ENCODE peak calls at places on chromosomes 13 and 19, in five cellular contexts. One of them, this sample, is unnamed.

GRCh38 chr19:54297759-54298305 is 15.1 kb downstream of the LILRA5 start:
- DNase-seq in stimulated activated CD4-positive, alpha-beta T cell treated with anti-CD3 and anti-CD28 coated beads, Interleukin-1b, Interleukin-23, amount 100 ng/mL, for 1 hour: no peak
- DNase-seq in endothelial cell: no peak
- DNase-seq in MCF 10A: peak; percentile 5
- DNase-seq in tibial artery: no peak
- DNase-seq in this sample: no peak

GRCh38 chr19:17393914-17394313 is at the start of gene CCDC194:
- DNase-seq in endothelial cell: no peak
- DNase-seq in stimulated activated CD4-positive, alpha-beta T cell treated with anti-CD3 and anti-CD28 coated beads, Interleukin-1b, Interleukin-23, amount 100 ng/mL, for 1 hour: no peak
- DNase-seq in tibial artery: no peak
- DNase-seq in MCF 10A: no peak
- DNase-seq in this sample: no peak

GRCh38 chr13:78382946-78383542 is 220.3 kb downstream of the POU4F1 start:
- DNase-seq in stimulated activated CD4-positive, alpha-beta T cell treated with anti-CD3 and anti-CD28 coated beads, Interleukin-1b, Interleukin-23, amount 100 ng/mL, for 1 hour: no peak
- DNase-seq in tibial artery: no peak
- DNase-seq in MCF 10A: no peak
- DNase-seq in endothelial cell: no peak
- DNase-seq in this sample: no peak

GRCh38 chr19:13037161-13037560 is 41.9 kb downstream of the NFIX start:
- DNase-seq in stimulated activated CD4-positive, alpha-beta T cell treated with anti-CD3 and anti-CD28 coated beads, Interleukin-1b, Interleukin-23, amount 100 ng/mL, for 1 hour: no peak
- DNase-seq in endothelial cell: no peak
- DNase-seq in tibial artery: no peak
- DNase-seq in MCF 10A: peak; percentile 59
- DNase-seq in this sample: no peak

GRCh38 chr19:2627319-2627829 is 75.1 kb downstream of the GNG7 start:
- DNase-seq in endothelial cell: no peak
- DNase-seq in MCF 10A: peak; percentile 98
- DNase-seq in stimulated activated CD4-positive, alpha-beta T cell treated with anti-CD3 and anti-CD28 coated beads, Interleukin-1b, Interleukin-23, amount 100 ng/mL, for 1 hour: no peak
- DNase-seq in tibial artery: peak; percentile 93
- DNase-seq in this sample: peak; percentile 93

GRCh38 chr19:860481-861098 is 1.1 kb downstream of the CFD start:
- DNase-seq in tibial artery: peak; percentile 77
- DNase-seq in endothelial cell: peak; percentile 57
- DNase-seq in MCF 10A: peak; percentile 45
- DNase-seq in stimulated activated CD4-positive, alpha-beta T cell treated with anti-CD3 and anti-CD28 coated beads, Interleukin-1b, Interleukin-23, amount 100 ng/mL, for 1 hour: no peak
- DNase-seq in this sample: no peak

GRCh38 chr19:50790365-50790825 is at the start of gene ACP4:
- DNase-seq in stimulated activated CD4-positive, alpha-beta T cell treated with anti-CD3 and anti-CD28 coated beads, Interleukin-1b, Interleukin-23, amount 100 ng/mL, for 1 hour: no peak
- DNase-seq in MCF 10A: no peak
- DNase-seq in tibial artery: no peak
- DNase-seq in endothelial cell: no peak
- DNase-seq in this sample: no peak

GRCh38 chr19:42465827-42466280 is 23.1 kb upstream of the CXCL17 start:
- DNase-seq in MCF 10A: no peak
- DNase-seq in endothelial cell: no peak
- DNase-seq in tibial artery: no peak
- DNase-seq in stimulated activated CD4-positive, alpha-beta T cell treated with anti-CD3 and anti-CD28 coated beads, Interleukin-1b, Interleukin-23, amount 100 ng/mL, for 1 hour: no peak
- DNase-seq in this sample: no peak

GRCh38 chr13:20362642-20363041 is 130.5 kb upstream of the GJB6 start:
- DNase-seq in stimulated activated CD4-positive, alpha-beta T cell treated with anti-CD3 and anti-CD28 coated beads, Interleukin-1b, Interleukin-23, amount 100 ng/mL, for 1 hour: no peak
- DNase-seq in tibial artery: no peak
- DNase-seq in endothelial cell: no peak
- DNase-seq in MCF 10A: no peak
- DNase-seq in this sample: no peak

GRCh38 chr13:63938851-63939250 is 2523.2 kb upstream of the PCDH20 start:
- DNase-seq in endothelial cell: no peak
- DNase-seq in stimulated activated CD4-positive, alpha-beta T cell treated with anti-CD3 and anti-CD28 coated beads, Interleukin-1b, Interleukin-23, amount 100 ng/mL, for 1 hour: no peak
- DNase-seq in MCF 10A: no peak
- DNase-seq in tibial artery: no peak
- DNase-seq in this sample: no peak

GRCh38 chr13:21639604-21640003 is 31.3 kb upstream of the FGF9 start:
- DNase-seq in endothelial cell: no peak
- DNase-seq in stimulated activated CD4-positive, alpha-beta T cell treated with anti-CD3 and anti-CD28 coated beads, Interleukin-1b, Interleukin-23, amount 100 ng/mL, for 1 hour: no peak
- DNase-seq in tibial artery: no peak
- DNase-seq in MCF 10A: no peak
- DNase-seq in this sample: no peak

GRCh38 chr19:10593820-10594637 is 6.9 kb upstream of the AP1M2 start:
- DNase-seq in tibial artery: peak; percentile 38
- DNase-seq in endothelial cell: no peak
- DNase-seq in MCF 10A: no peak
- DNase-seq in stimulated activated CD4-positive, alpha-beta T cell treated with anti-CD3 and anti-CD28 coated beads, Interleukin-1b, Interleukin-23, amount 100 ng/mL, for 1 hour: no peak
- DNase-seq in this sample: peak; percentile 11

GRCh38 chr13:97226788-97227627 is 4.9 kb downstream of the MBNL2 start:
- DNase-seq in MCF 10A: no peak
- DNase-seq in tibial artery: no peak
- DNase-seq in stimulated activated CD4-positive, alpha-beta T cell treated with anti-CD3 and anti-CD28 coated beads, Interleukin-1b, Interleukin-23, amount 100 ng/mL, for 1 hour: no peak
- DNase-seq in endothelial cell: peak; percentile 46
- DNase-seq in this sample: no peak

GRCh38 chr19:2282062-2282861 is at the start of gene PEAK3:
- DNase-seq in stimulated activated CD4-positive, alpha-beta T cell treated with anti-CD3 and anti-CD28 coated beads, Interleukin-1b, Interleukin-23, amount 100 ng/mL, for 1 hour: no peak
- DNase-seq in MCF 10A: no peak
- DNase-seq in tibial artery: peak; percentile 79
- DNase-seq in endothelial cell: peak; percentile 73
- DNase-seq in this sample: peak; percentile 48

GRCh38 chr13:22316494-22317025 is 645.7 kb downstream of the FGF9 start:
- DNase-seq in endothelial cell: no peak
- DNase-seq in stimulated activated CD4-positive, alpha-beta T cell treated with anti-CD3 and anti-CD28 coated beads, Interleukin-1b, Interleukin-23, amount 100 ng/mL, for 1 hour: no peak
- DNase-seq in MCF 10A: no peak
- DNase-seq in tibial artery: no peak
- DNase-seq in this sample: no peak

GRCh38 chr19:31066385-31066784 is 282.9 kb downstream of the TSHZ3 start:
- DNase-seq in MCF 10A: peak; percentile 66
- DNase-seq in stimulated activated CD4-positive, alpha-beta T cell treated with anti-CD3 and anti-CD28 coated beads, Interleukin-1b, Interleukin-23, amount 100 ng/mL, for 1 hour: no peak
- DNase-seq in endothelial cell: no peak
- DNase-seq in tibial artery: no peak
- DNase-seq in this sample: no peak

GRCh38 chr13:43905435-43906031 is 25.8 kb downstream of the LACC1 start:
- DNase-seq in MCF 10A: peak; percentile 67
- DNase-seq in endothelial cell: peak; percentile 45
- DNase-seq in stimulated activated CD4-positive, alpha-beta T cell treated with anti-CD3 and anti-CD28 coated beads, Interleukin-1b, Interleukin-23, amount 100 ng/mL, for 1 hour: no peak
- DNase-seq in tibial artery: peak; percentile 26
- DNase-seq in this sample: no peak

GRCh38 chr13:84845875-84846619 is 953.2 kb downstream of the SLITRK6 start:
- DNase-seq in endothelial cell: no peak
- DNase-seq in stimulated activated CD4-positive, alpha-beta T cell treated with anti-CD3 and anti-CD28 coated beads, Interleukin-1b, Interleukin-23, amount 100 ng/mL, for 1 hour: no peak
- DNase-seq in tibial artery: no peak
- DNase-seq in MCF 10A: no peak
- DNase-seq in this sample: no peak

GRCh38 chr13:24982333-24982999 is 113.5 kb upstream of the PABPC3 start:
- DNase-seq in endothelial cell: peak; percentile 30
- DNase-seq in stimulated activated CD4-positive, alpha-beta T cell treated with anti-CD3 and anti-CD28 coated beads, Interleukin-1b, Interleukin-23, amount 100 ng/mL, for 1 hour: no peak
- DNase-seq in tibial artery: no peak
- DNase-seq in MCF 10A: no peak
- DNase-seq in this sample: no peak

GRCh38 chr13:79194272-79194671 is 211.8 kb downstream of the RBM26 start:
- DNase-seq in endothelial cell: no peak
- DNase-seq in MCF 10A: no peak
- DNase-seq in tibial artery: no peak
- DNase-seq in stimulated activated CD4-positive, alpha-beta T cell treated with anti-CD3 and anti-CD28 coated beads, Interleukin-1b, Interleukin-23, amount 100 ng/mL, for 1 hour: no peak
- DNase-seq in this sample: no peak

GRCh38 chr13:83065136-83065535 is 817.1 kb downstream of the SLITRK1 start:
- DNase-seq in tibial artery: peak; percentile 87
- DNase-seq in stimulated activated CD4-positive, alpha-beta T cell treated with anti-CD3 and anti-CD28 coated beads, Interleukin-1b, Interleukin-23, amount 100 ng/mL, for 1 hour: no peak
- DNase-seq in MCF 10A: peak; percentile 61
- DNase-seq in endothelial cell: no peak
- DNase-seq in this sample: peak; percentile 77

GRCh38 chr13:49693191-49693733 is 2.0 kb upstream of the EBPL start:
- DNase-seq in tibial artery: no peak
- DNase-seq in stimulated activated CD4-positive, alpha-beta T cell treated with anti-CD3 and anti-CD28 coated beads, Interleukin-1b, Interleukin-23, amount 100 ng/mL, for 1 hour: no peak
- DNase-seq in endothelial cell: no peak
- DNase-seq in MCF 10A: peak; percentile 26
- DNase-seq in this sample: no peak

GRCh38 chr19:524062-524674 is 7.4 kb upstream of the CDC34 start:
- DNase-seq in endothelial cell: no peak
- DNase-seq in tibial artery: no peak
- DNase-seq in stimulated activated CD4-positive, alpha-beta T cell treated with anti-CD3 and anti-CD28 coated beads, Interleukin-1b, Interleukin-23, amount 100 ng/mL, for 1 hour: no peak
- DNase-seq in MCF 10A: no peak
- DNase-seq in this sample: no peak

GRCh38 chr13:104318121-104318520 is 1251.9 kb upstream of the SLC10A2 start:
- DNase-seq in endothelial cell: no peak
- DNase-seq in tibial artery: no peak
- DNase-seq in stimulated activated CD4-positive, alpha-beta T cell treated with anti-CD3 and anti-CD28 coated beads, Interleukin-1b, Interleukin-23, amount 100 ng/mL, for 1 hour: no peak
- DNase-seq in MCF 10A: peak; percentile 43
- DNase-seq in this sample: no peak

GRCh38 chr13:34391071-34391470 is 551.0 kb upstream of the NBEA start:
- DNase-seq in MCF 10A: peak; percentile 65
- DNase-seq in stimulated activated CD4-positive, alpha-beta T cell treated with anti-CD3 and anti-CD28 coated beads, Interleukin-1b, Interleukin-23, amount 100 ng/mL, for 1 hour: no peak
- DNase-seq in endothelial cell: no peak
- DNase-seq in tibial artery: no peak
- DNase-seq in this sample: no peak

GRCh38 chr19:14871619-14872230 is 14.2 kb downstream of the OR7A17 start:
- DNase-seq in tibial artery: no peak
- DNase-seq in endothelial cell: no peak
- DNase-seq in MCF 10A: peak; percentile 20
- DNase-seq in stimulated activated CD4-positive, alpha-beta T cell treated with anti-CD3 and anti-CD28 coated beads, Interleukin-1b, Interleukin-23, amount 100 ng/mL, for 1 hour: no peak
- DNase-seq in this sample: no peak

GRCh38 chr19:10766049-10766623 is 48.3 kb downstream of the DNM2 start:
- DNase-seq in MCF 10A: no peak
- DNase-seq in tibial artery: no peak
- DNase-seq in endothelial cell: no peak
- DNase-seq in stimulated activated CD4-positive, alpha-beta T cell treated with anti-CD3 and anti-CD28 coated beads, Interleukin-1b, Interleukin-23, amount 100 ng/mL, for 1 hour: no peak
- DNase-seq in this sample: peak; percentile 61

GRCh38 chr19:58572818-58573657 is at the start of gene MZF1:
- DNase-seq in MCF 10A: peak; percentile 100
- DNase-seq in endothelial cell: peak; percentile 98
- DNase-seq in tibial artery: peak; percentile 100
- DNase-seq in stimulated activated CD4-positive, alpha-beta T cell treated with anti-CD3 and anti-CD28 coated beads, Interleukin-1b, Interleukin-23, amount 100 ng/mL, for 1 hour: peak; percentile 99
- DNase-seq in this sample: peak; percentile 100

GRCh38 chr19:3837332-3837731 is 31.5 kb downstream of the ZFR2 start:
- DNase-seq in stimulated activated CD4-positive, alpha-beta T cell treated with anti-CD3 and anti-CD28 coated beads, Interleukin-1b, Interleukin-23, amount 100 ng/mL, for 1 hour: no peak
- DNase-seq in tibial artery: no peak
- DNase-seq in endothelial cell: no peak
- DNase-seq in MCF 10A: no peak
- DNase-seq in this sample: no peak

GRCh38 chr13:25872871-25873607 is 178.8 kb downstream of the SHISA2 start:
- DNase-seq in MCF 10A: peak; percentile 30
- DNase-seq in stimulated activated CD4-positive, alpha-beta T cell treated with anti-CD3 and anti-CD28 coated beads, Interleukin-1b, Interleukin-23, amount 100 ng/mL, for 1 hour: no peak
- DNase-seq in tibial artery: no peak
- DNase-seq in endothelial cell: no peak
- DNase-seq in this sample: peak; percentile 41

GRCh38 chr19:1062387-1063029 is 4.5 kb upstream of the ARHGAP45 start:
- DNase-seq in endothelial cell: no peak
- DNase-seq in tibial artery: no peak
- DNase-seq in MCF 10A: no peak
- DNase-seq in stimulated activated CD4-positive, alpha-beta T cell treated with anti-CD3 and anti-CD28 coated beads, Interleukin-1b, Interleukin-23, amount 100 ng/mL, for 1 hour: no peak
- DNase-seq in this sample: no peak

GRCh38 chr19:1084024-1084868 is 10.9 kb downstream of the POLR2E start:
- DNase-seq in endothelial cell: no peak
- DNase-seq in MCF 10A: no peak
- DNase-seq in stimulated activated CD4-positive, alpha-beta T cell treated with anti-CD3 and anti-CD28 coated beads, Interleukin-1b, Interleukin-23, amount 100 ng/mL, for 1 hour: no peak
- DNase-seq in tibial artery: peak; percentile 17
- DNase-seq in this sample: no peak

GRCh38 chr13:40187324-40187795 is 479.1 kb downstream of the FOXO1 start:
- DNase-seq in endothelial cell: no peak
- DNase-seq in MCF 10A: no peak
- DNase-seq in tibial artery: no peak
- DNase-seq in stimulated activated CD4-positive, alpha-beta T cell treated with anti-CD3 and anti-CD28 coated beads, Interleukin-1b, Interleukin-23, amount 100 ng/mL, for 1 hour: peak; percentile 31
- DNase-seq in this sample: no peak

GRCh38 chr19:3699071-3699740 is 1.1 kb downstream of the PIP5K1C start:
- DNase-seq in endothelial cell: no peak
- DNase-seq in tibial artery: peak; percentile 66
- DNase-seq in MCF 10A: peak; percentile 37
- DNase-seq in stimulated activated CD4-positive, alpha-beta T cell treated with anti-CD3 and anti-CD28 coated beads, Interleukin-1b, Interleukin-23, amount 100 ng/mL, for 1 hour: no peak
- DNase-seq in this sample: peak; percentile 39

GRCh38 chr19:16117594-16118033 is 5.9 kb downstream of the RAB8A start:
- DNase-seq in MCF 10A: no peak
- DNase-seq in endothelial cell: no peak
- DNase-seq in stimulated activated CD4-positive, alpha-beta T cell treated with anti-CD3 and anti-CD28 coated beads, Interleukin-1b, Interleukin-23, amount 100 ng/mL, for 1 hour: no peak
- DNase-seq in tibial artery: no peak
- DNase-seq in this sample: no peak

GRCh38 chr13:114100446-114101320 is 31.7 kb downstream of the RASA3 start:
- DNase-seq in MCF 10A: no peak
- DNase-seq in endothelial cell: no peak
- DNase-seq in stimulated activated CD4-positive, alpha-beta T cell treated with anti-CD3 and anti-CD28 coated beads, Interleukin-1b, Interleukin-23, amount 100 ng/mL, for 1 hour: no peak
- DNase-seq in tibial artery: peak; percentile 28
- DNase-seq in this sample: peak; percentile 27

GRCh38 chr19:41411094-41411493 is 13.5 kb downstream of the BCKDHA start:
- DNase-seq in endothelial cell: no peak
- DNase-seq in MCF 10A: no peak
- DNase-seq in tibial artery: no peak
- DNase-seq in stimulated activated CD4-positive, alpha-beta T cell treated with anti-CD3 and anti-CD28 coated beads, Interleukin-1b, Interleukin-23, amount 100 ng/mL, for 1 hour: no peak
- DNase-seq in this sample: no peak

GRCh38 chr19:31253816-31254551 is 95.3 kb downstream of the TSHZ3 start:
- DNase-seq in endothelial cell: no peak
- DNase-seq in MCF 10A: peak; percentile 6
- DNase-seq in tibial artery: no peak
- DNase-seq in stimulated activated CD4-positive, alpha-beta T cell treated with anti-CD3 and anti-CD28 coated beads, Interleukin-1b, Interleukin-23, amount 100 ng/mL, for 1 hour: no peak
- DNase-seq in this sample: no peak

GRCh38 chr13:37375071-37375470 is 223.5 kb downstream of the POSTN start:
- DNase-seq in stimulated activated CD4-positive, alpha-beta T cell treated with anti-CD3 and anti-CD28 coated beads, Interleukin-1b, Interleukin-23, amount 100 ng/mL, for 1 hour: no peak
- DNase-seq in endothelial cell: no peak
- DNase-seq in MCF 10A: peak; percentile 42
- DNase-seq in tibial artery: no peak
- DNase-seq in this sample: no peak